ENCODE peak calls at places on chromosomes 6 and 20, in ten cellular contexts. Q is fibroblast of mammary gland; R is stimulated activated CD4-positive, alpha-beta T cell treated with anti-CD3 and anti-CD28 coated beads, Interleukin-4, amount 100 ng/mL, for 4 hours; Y is epithelial cell of esophagus; A is fibroblast of the aortic adventitia; S is anterior cingulate cortex; N is mammary epithelial cell; M is activated gamma-delta T cell treated with Interleukin-2 at 50 U/mL for 16 hours; B is sigmoid colon; T is AG10803. J is an unnamed sample.

GRCh38 chr6:7910654-7911344 is at the start of gene TXNDC5:
- DNase-seq in Q (peak), R (peak), Y (peak), A (peak), S (peak), N (peak), M (peak), B (peak), T (peak), J (peak)

GRCh38 chr6:137883400-137883888 is 16.4 kb downstream of the TNFAIP3 start:
- DNase-seq in Q (peak), R (no peak), Y (no peak), A (no peak), S (no peak), N (peak), M (no peak), B (peak), T (peak), J (no peak)

GRCh38 chr20:38117635-38118034 is 47.4 kb downstream of the TGM2 start:
- DNase-seq in Q (no peak), R (no peak), Y (peak), A (peak), S (no peak), N (peak), M (no peak), B (no peak), T (peak), J (no peak)

GRCh38 chr6:41789937-41790502 is 2.5 kb downstream of the TOMM6 start:
- DNase-seq in Q (no peak), R (no peak), Y (no peak), A (no peak), S (no peak), N (no peak), M (no peak), B (no peak), T (no peak), J (no peak)

GRCh38 chr6:97437087-97437486 is 154.1 kb upstream of the MMS22L start:
- DNase-seq in Q (peak), R (no peak), Y (peak), A (peak), S (no peak), N (peak), M (no peak), B (no peak), T (peak), J (no peak)

GRCh38 chr6:69796081-69796626 is 656 bp downstream of the LMBRD1 start:
- DNase-seq in Q (peak), R (peak), Y (peak), A (peak), S (no peak), N (peak), M (peak), B (no peak), T (peak), J (no peak)

GRCh38 chr20:59008715-59009336 is 1.8 kb upstream of the CTSZ start:
- DNase-seq in Q (no peak), R (no peak), Y (no peak), A (no peak), S (no peak), N (no peak), M (no peak), B (peak), T (no peak), J (no peak)

GRCh38 chr20:35320396-35321126 is 28.3 kb upstream of the FAM83C start:
- DNase-seq in Q (peak), R (no peak), Y (peak), A (peak), S (no peak), N (peak), M (no peak), B (no peak), T (peak), J (no peak)

GRCh38 chr6:169774347-169774746 is 22.9 kb downstream of the ERMARD start:
- DNase-seq in Q (no peak), R (no peak), Y (no peak), A (no peak), S (no peak), N (no peak), M (no peak), B (no peak), T (no peak), J (no peak)

GRCh38 chr20:50876063-50876685 is 55.1 kb downstream of the ADNP start:
- DNase-seq in Q (no peak), R (no peak), Y (no peak), A (no peak), S (no peak), N (no peak), M (no peak), B (peak), T (no peak), J (no peak)

GRCh38 chr6:170067257-170067656 is 223.6 kb downstream of the DLL1 start:
- DNase-seq in Q (peak), R (no peak), Y (no peak), A (no peak), S (no peak), N (no peak), M (no peak), B (peak), T (no peak), J (no peak)

GRCh38 chr6:135334169-135334568 is 153.1 kb downstream of the MYB start:
- DNase-seq in Q (peak), R (no peak), Y (peak), A (peak), S (no peak), N (peak), M (no peak), B (no peak), T (peak), J (no peak)

GRCh38 chr6:147930743-147931142 is 411.9 kb upstream of the SASH1 start:
- DNase-seq in Q (no peak), R (no peak), Y (peak), A (no peak), S (no peak), N (peak), M (no peak), B (no peak), T (no peak), J (no peak)

GRCh38 chr6:43780891-43781571 is 11.0 kb downstream of the VEGFA start:
- DNase-seq in Q (no peak), R (no peak), Y (no peak), A (no peak), S (no peak), N (no peak), M (no peak), B (no peak), T (no peak), J (no peak)

GRCh38 chr6:134903448-134903847 is 46.5 kb downstream of the ALDH8A1 start:
- DNase-seq in Q (peak), R (no peak), Y (no peak), A (peak), S (no peak), N (no peak), M (no peak), B (no peak), T (no peak), J (no peak)

GRCh38 chr20:53224851-53225250 is 252.7 kb downstream of the TSHZ2 start:
- DNase-seq in Q (peak), R (no peak), Y (no peak), A (peak), S (no peak), N (no peak), M (no peak), B (no peak), T (peak), J (no peak)

GRCh38 chr20:43947316-43947710 is 32.7 kb downstream of the TOX2 start:
- DNase-seq in Q (peak), R (no peak), Y (no peak), A (peak), S (no peak), N (no peak), M (no peak), B (no peak), T (peak), J (no peak)

GRCh38 chr6:73585566-73586415 is 65.0 kb upstream of the EEF1A1 start:
- DNase-seq in Q (peak), R (peak), Y (peak), A (peak), S (no peak), N (peak), M (peak), B (no peak), T (peak), J (no peak)

GRCh38 chr20:46151936-46152335 is 33.8 kb downstream of the CD40 start:
- DNase-seq in Q (no peak), R (no peak), Y (no peak), A (no peak), S (no peak), N (no peak), M (no peak), B (no peak), T (no peak), J (no peak)

GRCh38 chr6:31581511-31582229 is 554 bp downstream of the LTB start:
- DNase-seq in Q (no peak), R (no peak), Y (no peak), A (no peak), S (no peak), N (no peak), M (no peak), B (no peak), T (no peak), J (no peak)

GRCh38 chr6:138107752-138108592 is 753 bp upstream of the PERP start:
- DNase-seq in Q (no peak), R (no peak), Y (no peak), A (no peak), S (no peak), N (peak), M (peak), B (no peak), T (no peak), J (no peak)

GRCh38 chr20:33263784-33264183 is 19.2 kb upstream of the BPIFB1 start:
- DNase-seq in Q (no peak), R (no peak), Y (no peak), A (no peak), S (no peak), N (no peak), M (no peak), B (no peak), T (no peak), J (no peak)

GRCh38 chr20:796916-797315 is 28.6 kb upstream of the SLC52A3 start:
- DNase-seq in Q (no peak), R (no peak), Y (no peak), A (no peak), S (no peak), N (no peak), M (no peak), B (no peak), T (no peak), J (no peak)

GRCh38 chr20:24117386-24117785 is 128.8 kb upstream of the GGTLC1 start:
- DNase-seq in Q (no peak), R (no peak), Y (no peak), A (peak), S (no peak), N (no peak), M (no peak), B (no peak), T (no peak), J (no peak)

GRCh38 chr6:42374027-42374669 is 77.6 kb downstream of the TRERF1 start:
- DNase-seq in Q (no peak), R (no peak), Y (peak), A (no peak), S (no peak), N (no peak), M (peak), B (peak), T (no peak), J (no peak)

GRCh38 chr6:145547596-145548325 is 187.6 kb downstream of the EPM2A start:
- DNase-seq in Q (peak), R (no peak), Y (peak), A (no peak), S (no peak), N (no peak), M (no peak), B (no peak), T (peak), J (no peak)

GRCh38 chr20:63191400-63191799 is 24.5 kb downstream of the YTHDF1 start:
- DNase-seq in Q (no peak), R (no peak), Y (peak), A (no peak), S (no peak), N (no peak), M (no peak), B (no peak), T (no peak), J (no peak)

GRCh38 chr6:128569737-128570438 is 49.5 kb upstream of the PTPRK start:
- DNase-seq in Q (peak), R (no peak), Y (peak), A (peak), S (no peak), N (peak), M (no peak), B (no peak), T (peak), J (no peak)

GRCh38 chr6:47853766-47854165 is 71.9 kb downstream of the OPN5 start:
- DNase-seq in Q (no peak), R (no peak), Y (no peak), A (no peak), S (no peak), N (no peak), M (no peak), B (no peak), T (no peak), J (no peak)

GRCh38 chr20:50995506-50995905 is 27.4 kb downstream of the KCNG1 start:
- DNase-seq in Q (peak), R (no peak), Y (peak), A (peak), S (no peak), N (no peak), M (no peak), B (no peak), T (peak), J (no peak)

GRCh38 chr6:99282479-99283062 is 66.9 kb downstream of the FAXC start:
- DNase-seq in Q (peak), R (no peak), Y (peak), A (peak), S (no peak), N (peak), M (no peak), B (no peak), T (peak), J (no peak)

GRCh38 chr6:47473791-47474351 is 3.7 kb upstream of the CD2AP start:
- DNase-seq in Q (no peak), R (no peak), Y (peak), A (no peak), S (no peak), N (no peak), M (no peak), B (no peak), T (no peak), J (no peak)

GRCh38 chr20:39874049-39874893 is 814.8 kb downstream of the MAFB start:
- DNase-seq in Q (peak), R (no peak), Y (peak), A (peak), S (no peak), N (peak), M (no peak), B (peak), T (peak), J (no peak)

GRCh38 chr6:37485259-37485658 is 14.4 kb downstream of the CCDC167 start:
- DNase-seq in Q (no peak), R (no peak), Y (no peak), A (no peak), S (no peak), N (no peak), M (no peak), B (no peak), T (no peak), J (no peak)

GRCh38 chr20:58568441-58568931 is 53.3 kb upstream of the APCDD1L start:
- DNase-seq in Q (no peak), R (no peak), Y (no peak), A (no peak), S (no peak), N (no peak), M (no peak), B (no peak), T (no peak), J (no peak)

GRCh38 chr6:125251516-125252229 is 50.1 kb downstream of the HDDC2 start:
- DNase-seq in Q (no peak), R (no peak), Y (no peak), A (no peak), S (no peak), N (no peak), M (no peak), B (no peak), T (no peak), J (no peak)

GRCh38 chr20:38343798-38344701 is 2.2 kb upstream of the LBP start:
- DNase-seq in Q (no peak), R (no peak), Y (no peak), A (no peak), S (no peak), N (no peak), M (no peak), B (no peak), T (peak), J (no peak)

GRCh38 chr20:25129908-25130307 is 48.0 kb upstream of the VSX1 start:
- DNase-seq in Q (no peak), R (no peak), Y (no peak), A (no peak), S (no peak), N (no peak), M (no peak), B (no peak), T (no peak), J (no peak)

GRCh38 chr6:4350571-4351505 is 215.5 kb upstream of the ECI2 start:
- DNase-seq in Q (peak), R (no peak), Y (peak), A (peak), S (no peak), N (peak), M (no peak), B (no peak), T (no peak), J (no peak)